ENCODE peak calls at places on chromosomes 11 and 22, in four cellular contexts. A is tibial nerve, P is upper lobe of right lung, Q is cardiac muscle cell. J is an unnamed sample.

GRCh38 chr11:36376315-36376887 is 80.3 kb downstream of the PRR5L start:
- DNase-seq in A (no peak), P (peak; percentile 72), Q (peak; percentile 22), J (peak; percentile 26)

GRCh38 chr11:91231226-91231625 is 993.4 kb upstream of the FAT3 start:
- DNase-seq in A (no peak), P (no peak), Q (peak; percentile 65), J (no peak)

GRCh38 chr22:30979932-30980331 is 10.9 kb downstream of the TUG1 start:
- DNase-seq in A (no peak), P (no peak), Q (no peak), J (no peak)

GRCh38 chr11:43708776-43709175 is 28.2 kb downstream of the HSD17B12 start:
- DNase-seq in A (no peak), P (no peak), Q (no peak), J (no peak)

GRCh38 chr11:130464289-130464812 is 15.9 kb downstream of the ADAMTS15 start:
- DNase-seq in A (no peak), P (no peak), Q (no peak), J (no peak)

GRCh38 chr11:78749243-78749730 is 174.6 kb upstream of the NARS2 start:
- DNase-seq in A (no peak), P (no peak), Q (no peak), J (no peak)

GRCh38 chr11:11582261-11582701 is 39.5 kb downstream of the GALNT18 start:
- DNase-seq in A (no peak), P (no peak), Q (no peak), J (no peak)

GRCh38 chr22:24162377-24162927 is 18.8 kb upstream of the SUSD2 start:
- DNase-seq in A (no peak), P (no peak), Q (no peak), J (no peak)

GRCh38 chr11:16070573-16070972 is 285.8 kb downstream of the SOX6 start:
- DNase-seq in A (no peak), P (no peak), Q (no peak), J (no peak)

GRCh38 chr11:67656278-67656922 is 5.9 kb upstream of the ACY3 start:
- DNase-seq in A (no peak), P (no peak), Q (no peak), J (no peak)

GRCh38 chr11:64947202-64947814 is 11.6 kb upstream of the GPHA2 start:
- DNase-seq in A (no peak), P (no peak), Q (no peak), J (no peak)

GRCh38 chr22:19941365-19942070 is at the start of the genes COMT and TXNRD2:
- DNase-seq in A (peak; percentile 42), P (peak; percentile 90), Q (peak; percentile 65), J (peak; percentile 66)

GRCh38 chr11:2714463-2714800 is 14.6 kb upstream of the KCNQ1OT1 start:
- DNase-seq in A (no peak), P (no peak), Q (no peak), J (no peak)

GRCh38 chr22:37731804-37732471 is 35.1 kb downstream of the TRIOBP start:
- DNase-seq in A (no peak), P (no peak), Q (no peak), J (peak; percentile 86)

GRCh38 chr22:34390400-34390799 is 470.1 kb upstream of the LARGE1 start:
- DNase-seq in A (no peak), P (no peak), Q (no peak), J (no peak)

GRCh38 chr11:36672815-36673450 is 74.9 kb upstream of the RAG2 start:
- DNase-seq in A (no peak), P (no peak), Q (peak; percentile 35), J (peak; percentile 50)

GRCh38 chr11:111185259-111185658 is 60.3 kb upstream of the POU2AF2 start:
- DNase-seq in A (no peak), P (no peak), Q (no peak), J (no peak)

GRCh38 chr22:28711341-28711740 is 30.3 kb downstream of the CHEK2 start:
- DNase-seq in A (no peak), P (no peak), Q (no peak), J (no peak)

GRCh38 chr11:31375866-31376265 is 6.2 kb downstream of the DNAJC24 start:
- DNase-seq in A (no peak), P (no peak), Q (no peak), J (no peak)

GRCh38 chr11:44780940-44781631 is 54.3 kb downstream of the TSPAN18 start:
- DNase-seq in A (no peak), P (peak; percentile 60), Q (peak; percentile 65), J (peak; percentile 25)

GRCh38 chr11:9639985-9640384 is 23.9 kb upstream of the SWAP70 start:
- DNase-seq in A (no peak), P (no peak), Q (no peak), J (peak; percentile 37)

GRCh38 chr22:20015971-20016733 is 471 bp downstream of the ARVCF start:
- DNase-seq in A (no peak), P (peak; percentile 80), Q (peak; percentile 62), J (no peak)

GRCh38 chr11:120183701-120184141 is 27.1 kb upstream of the OAF start:
- DNase-seq in A (no peak), P (peak; percentile 45), Q (no peak), J (no peak)

GRCh38 chr11:79076526-79077115 is 364.2 kb downstream of the TENM4 start:
- DNase-seq in A (peak; percentile 30), P (no peak), Q (no peak), J (peak; percentile 38)

GRCh38 chr11:2436521-2437031 is 7.7 kb downstream of the TRPM5 start:
- DNase-seq in A (no peak), P (no peak), Q (no peak), J (no peak)

GRCh38 chr22:29032584-29032983 is 29.0 kb downstream of the C22orf31 start:
- DNase-seq in A (no peak), P (no peak), Q (no peak), J (no peak)

GRCh38 chr11:113901141-113901540 is 3.5 kb upstream of the HTR3B start:
- DNase-seq in A (no peak), P (no peak), Q (no peak), J (no peak)

GRCh38 chr22:43236401-43237166 is 49.6 kb upstream of the TTLL12 start:
- DNase-seq in A (no peak), P (peak; percentile 88), Q (no peak), J (no peak)

GRCh38 chr11:8867856-8868705 is 42.9 kb upstream of the AKIP1 start:
- DNase-seq in A (no peak), P (no peak), Q (no peak), J (no peak)

GRCh38 chr11:34416746-34417145 is 22.0 kb upstream of the CAT start:
- DNase-seq in A (no peak), P (no peak), Q (no peak), J (no peak)

GRCh38 chr11:5564259-5565019 is 16.1 kb upstream of the OR52H1 start:
- DNase-seq in A (no peak), P (no peak), Q (no peak), J (no peak)

GRCh38 chr11:119684361-119685072 is 44.5 kb downstream of the NECTIN1 start:
- DNase-seq in A (no peak), P (no peak), Q (no peak), J (no peak)

DNA sequence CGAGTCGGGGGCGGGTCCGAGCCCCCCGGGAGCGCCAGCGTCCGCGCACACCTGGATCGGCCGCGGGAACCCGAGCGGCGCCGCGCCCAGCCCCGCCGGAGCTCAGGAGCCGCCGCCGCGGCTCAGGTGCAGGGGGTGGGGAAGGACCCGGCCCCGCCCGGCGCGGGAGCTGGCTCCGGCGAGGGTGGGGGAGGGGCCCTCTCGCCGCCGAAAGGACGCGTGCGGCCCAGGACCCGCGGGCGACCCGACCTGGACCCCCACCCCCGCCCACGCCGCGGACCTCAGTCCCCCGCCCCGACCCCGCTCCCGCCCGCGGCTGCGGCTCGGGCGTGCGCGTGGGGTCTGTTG is at the start of gene SHANK2:
- DNase-seq in A (no peak), P (peak; percentile 81), Q (peak; percentile 30), J (peak; percentile 69)
- H3K4me3 ChIP-seq in A (peak within 1 kb of the TSS; percentile 49), P (peak within 1 kb of the TSS; percentile 56), Q (peak within 1 kb of the TSS; percentile 60), J (peak within 1 kb of the TSS; percentile 80)

GRCh38 chr11:131588057-131588456 is 217.6 kb downstream of the NTM start:
- DNase-seq in A (no peak), P (no peak), Q (no peak), J (no peak)

GRCh38 chr11:131582021-131582531 is 211.7 kb downstream of the NTM start:
- DNase-seq in A (no peak), P (no peak), Q (no peak), J (no peak)

GRCh38 chr11:131581006-131581405 is 210.6 kb downstream of the NTM start:
- DNase-seq in A (no peak), P (no peak), Q (no peak), J (no peak)

GRCh38 chr11:131583823-131584222 is 213.4 kb downstream of the NTM start:
- DNase-seq in A (no peak), P (no peak), Q (no peak), J (no peak)

GRCh38 chr11:131584694-131585592 is 214.5 kb downstream of the NTM start:
- DNase-seq in A (no peak), P (no peak), Q (peak; percentile 18), J (no peak)
- H3K4me1 ChIP-seq in A (no peaks in the 10 kb centered on the region), P (no peaks in the 10 kb centered on the region), Q (no peaks in the 10 kb centered on the region), J (no peaks in the 10 kb centered on the region)

DNA sequence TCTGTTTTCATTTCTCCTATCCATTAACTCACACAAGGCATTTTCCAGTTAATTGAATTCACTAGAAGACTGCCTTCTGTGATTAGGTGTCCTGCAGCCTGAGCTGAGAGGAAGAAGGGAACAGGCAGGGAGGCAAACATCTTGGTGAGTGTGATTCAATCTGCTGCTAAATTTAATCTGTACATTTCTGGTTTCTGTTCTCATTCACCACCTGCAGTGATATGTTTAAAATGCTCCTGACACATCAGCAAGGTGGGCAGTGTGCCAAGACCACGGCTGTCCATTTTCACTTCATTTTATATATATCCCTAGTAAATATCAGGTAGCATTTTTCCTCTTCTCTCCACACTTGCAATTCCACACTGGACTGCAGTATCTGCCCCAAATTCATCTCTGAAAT is 416.5 kb downstream of the TMEM135 start:
- DNase-seq in A (no peak), P (no peak), Q (no peak), J (no peak)
- H3K4me3 ChIP-seq in A (no peak overlapping the region), P (no peak overlapping the region), Q (no peak overlapping the region), J (no peak overlapping the region)

GRCh38 chr22:46087816-46088277 is 62.5 kb upstream of the PPARA start:
- DNase-seq in A (peak; percentile 93), P (peak; percentile 84), Q (no peak), J (no peak)
- H3K4me1 ChIP-seq in A (peaks cover 94% of the 10 kb centered on the region), P (peaks cover 99% of the 10 kb centered on the region), Q (no peaks in the 10 kb centered on the region), J (peaks cover 13% of the 10 kb centered on the region)

DNA sequence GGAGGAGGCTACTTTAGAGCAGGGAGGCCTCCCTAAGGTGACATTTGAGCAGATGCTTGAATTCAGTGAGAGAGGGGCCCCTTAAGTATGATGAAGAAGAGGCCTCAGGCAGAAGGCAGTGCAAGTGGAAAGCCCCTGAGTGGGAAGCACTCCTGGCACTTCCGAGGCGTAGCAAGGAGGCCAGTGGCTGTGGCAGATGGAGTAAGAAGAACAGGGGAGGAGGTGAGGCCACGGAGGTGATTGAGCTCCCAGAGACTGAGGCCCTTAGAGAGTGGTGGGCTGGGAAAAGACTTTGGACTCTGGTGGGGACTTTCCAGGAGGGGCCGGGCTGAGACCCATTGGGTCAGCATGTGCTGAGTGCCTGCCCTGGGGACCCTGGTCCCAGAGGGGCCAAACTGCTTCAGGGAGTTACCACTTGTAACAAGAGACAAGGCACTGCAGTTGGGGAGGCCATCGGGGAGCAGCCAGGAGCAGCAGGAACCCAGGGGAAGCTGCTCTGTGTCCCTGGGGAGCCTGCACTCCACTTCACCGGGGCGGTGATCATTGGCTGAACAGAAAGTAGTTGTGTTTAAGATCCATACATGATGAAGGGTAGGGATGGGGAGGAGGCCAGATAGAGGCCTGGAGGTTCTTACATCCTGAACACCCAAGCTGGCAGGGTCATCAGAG is 2.5 kb upstream of the CENPM start:
- DNase-seq in A (no peak), P (no peak), Q (no peak), J (no peak)
- H3K4me3 ChIP-seq in A (no peak overlapping the region), P (no peak overlapping the region), Q (no peak overlapping the region), J (no peak overlapping the region)

J was measured in small intestine.